ENCODE peak calls at places on chromosomes 6 and 20, in nine cellular contexts. One of them, this sample, is unnamed.

GRCh38 chr6:54698974-54699373 is 147.6 kb upstream of the FAM83B start:
- DNase-seq in HuH-7: no peak
- DNase-seq in NCI-H1092: no peak
- DNase-seq in HTR-8/SVneo: no peak
- DNase-seq in colonic mucosa: no peak
- DNase-seq in AG08395: no peak
- DNase-seq in A549: no peak
- DNase-seq in CD8-positive, alpha-beta T cell: no peak
- DNase-seq in fibroblast of pulmonary artery: no peak
- DNase-seq in this sample: no peak

GRCh38 chr6:14925627-14926026 is 320.2 kb upstream of the JARID2 start:
- DNase-seq in AG08395: no peak
- DNase-seq in HTR-8/SVneo: no peak
- DNase-seq in colonic mucosa: no peak
- DNase-seq in fibroblast of pulmonary artery: peak; percentile 65
- DNase-seq in HuH-7: no peak
- DNase-seq in CD8-positive, alpha-beta T cell: no peak
- DNase-seq in A549: no peak
- DNase-seq in NCI-H1092: no peak
- DNase-seq in this sample: peak; percentile 32

GRCh38 chr20:3238616-3239025 is 369 bp downstream of the SLC4A11 start:
- DNase-seq in AG08395: peak; percentile 68
- DNase-seq in HTR-8/SVneo: peak; percentile 71
- DNase-seq in colonic mucosa: no peak
- DNase-seq in NCI-H1092: peak; percentile 3
- DNase-seq in HuH-7: peak; percentile 64
- DNase-seq in A549: no peak
- DNase-seq in fibroblast of pulmonary artery: no peak
- DNase-seq in CD8-positive, alpha-beta T cell: peak; percentile 65
- DNase-seq in this sample: peak; percentile 10

GRCh38 chr6:72580281-72580940 is 41.5 kb upstream of the KCNQ5 start:
- DNase-seq in HTR-8/SVneo: peak; percentile 40
- DNase-seq in CD8-positive, alpha-beta T cell: no peak
- DNase-seq in NCI-H1092: peak; percentile 10
- DNase-seq in A549: peak; percentile 67
- DNase-seq in colonic mucosa: no peak
- DNase-seq in HuH-7: peak; percentile 3
- DNase-seq in fibroblast of pulmonary artery: peak; percentile 91
- DNase-seq in AG08395: peak; percentile 69
- DNase-seq in this sample: no peak

GRCh38 chr6:166420351-166420750 is 37.6 kb upstream of the MPC1 start:
- DNase-seq in A549: peak; percentile 52
- DNase-seq in colonic mucosa: no peak
- DNase-seq in CD8-positive, alpha-beta T cell: no peak
- DNase-seq in HuH-7: peak; percentile 93
- DNase-seq in AG08395: peak; percentile 18
- DNase-seq in fibroblast of pulmonary artery: peak; percentile 49
- DNase-seq in NCI-H1092: no peak
- DNase-seq in HTR-8/SVneo: peak; percentile 8
- DNase-seq in this sample: no peak

GRCh38 chr20:9225879-9226278 is 157.0 kb downstream of the PLCB4 start:
- DNase-seq in HTR-8/SVneo: no peak
- DNase-seq in HuH-7: no peak
- DNase-seq in AG08395: no peak
- DNase-seq in CD8-positive, alpha-beta T cell: no peak
- DNase-seq in colonic mucosa: no peak
- DNase-seq in A549: no peak
- DNase-seq in fibroblast of pulmonary artery: no peak
- DNase-seq in NCI-H1092: no peak
- DNase-seq in this sample: no peak

GRCh38 chr6:132236281-132236680 is 165.0 kb downstream of the MOXD1 start:
- DNase-seq in HTR-8/SVneo: no peak
- DNase-seq in AG08395: no peak
- DNase-seq in fibroblast of pulmonary artery: no peak
- DNase-seq in HuH-7: no peak
- DNase-seq in CD8-positive, alpha-beta T cell: no peak
- DNase-seq in NCI-H1092: no peak
- DNase-seq in colonic mucosa: no peak
- DNase-seq in A549: no peak
- DNase-seq in this sample: no peak

GRCh38 chr6:10237284-10238043 is 177.4 kb downstream of the TFAP2A start:
- DNase-seq in A549: peak; percentile 78
- DNase-seq in AG08395: no peak
- DNase-seq in NCI-H1092: no peak
- DNase-seq in HTR-8/SVneo: peak; percentile 39
- DNase-seq in fibroblast of pulmonary artery: no peak
- DNase-seq in CD8-positive, alpha-beta T cell: no peak
- DNase-seq in colonic mucosa: no peak
- DNase-seq in HuH-7: no peak
- DNase-seq in this sample: peak; percentile 4

GRCh38 chr6:34094474-34095135 is 51.3 kb downstream of the GRM4 start:
- DNase-seq in A549: no peak
- DNase-seq in CD8-positive, alpha-beta T cell: no peak
- DNase-seq in HTR-8/SVneo: no peak
- DNase-seq in HuH-7: no peak
- DNase-seq in AG08395: no peak
- DNase-seq in colonic mucosa: no peak
- DNase-seq in fibroblast of pulmonary artery: no peak
- DNase-seq in NCI-H1092: no peak
- DNase-seq in this sample: no peak

GRCh38 chr20:17654649-17655285 is 27.3 kb downstream of the RRBP1 start:
- DNase-seq in A549: peak; percentile 37
- DNase-seq in colonic mucosa: peak; percentile 58
- DNase-seq in CD8-positive, alpha-beta T cell: no peak
- DNase-seq in NCI-H1092: no peak
- DNase-seq in HTR-8/SVneo: peak; percentile 42
- DNase-seq in AG08395: peak; percentile 38
- DNase-seq in fibroblast of pulmonary artery: peak; percentile 72
- DNase-seq in HuH-7: no peak
- DNase-seq in this sample: no peak

GRCh38 chr20:8755340-8756118 is 313.4 kb upstream of the PLCB4 start:
- DNase-seq in colonic mucosa: no peak
- DNase-seq in HTR-8/SVneo: no peak
- DNase-seq in HuH-7: no peak
- DNase-seq in CD8-positive, alpha-beta T cell: no peak
- DNase-seq in AG08395: no peak
- DNase-seq in A549: no peak
- DNase-seq in NCI-H1092: no peak
- DNase-seq in fibroblast of pulmonary artery: no peak
- DNase-seq in this sample: no peak

GRCh38 chr6:23111984-23112383 is 542.6 kb downstream of the HDGFL1 start:
- DNase-seq in CD8-positive, alpha-beta T cell: no peak
- DNase-seq in NCI-H1092: no peak
- DNase-seq in HuH-7: no peak
- DNase-seq in A549: no peak
- DNase-seq in HTR-8/SVneo: no peak
- DNase-seq in fibroblast of pulmonary artery: no peak
- DNase-seq in colonic mucosa: no peak
- DNase-seq in AG08395: peak; percentile 69
- DNase-seq in this sample: no peak

GRCh38 chr6:105161411-105161810 is 18.4 kb downstream of the POPDC3 start:
- DNase-seq in NCI-H1092: no peak
- DNase-seq in AG08395: no peak
- DNase-seq in colonic mucosa: no peak
- DNase-seq in HuH-7: no peak
- DNase-seq in fibroblast of pulmonary artery: no peak
- DNase-seq in A549: no peak
- DNase-seq in CD8-positive, alpha-beta T cell: no peak
- DNase-seq in HTR-8/SVneo: no peak
- DNase-seq in this sample: no peak

GRCh38 chr20:50210066-50210619 is 19.5 kb downstream of the CEBPB start:
- DNase-seq in AG08395: no peak
- DNase-seq in colonic mucosa: no peak
- DNase-seq in NCI-H1092: no peak
- DNase-seq in HuH-7: no peak
- DNase-seq in fibroblast of pulmonary artery: no peak
- DNase-seq in HTR-8/SVneo: no peak
- DNase-seq in CD8-positive, alpha-beta T cell: no peak
- DNase-seq in A549: no peak
- DNase-seq in this sample: no peak

GRCh38 chr6:30761791-30762429 is 17.6 kb upstream of the IER3 start:
- DNase-seq in HuH-7: no peak
- DNase-seq in CD8-positive, alpha-beta T cell: no peak
- DNase-seq in NCI-H1092: no peak
- DNase-seq in colonic mucosa: no peak
- DNase-seq in A549: no peak
- DNase-seq in AG08395: no peak
- DNase-seq in fibroblast of pulmonary artery: no peak
- DNase-seq in HTR-8/SVneo: no peak
- DNase-seq in this sample: no peak

GRCh38 chr6:139494376-139495025 is 120.1 kb upstream of the CITED2 start:
- DNase-seq in HuH-7: no peak
- DNase-seq in AG08395: no peak
- DNase-seq in A549: no peak
- DNase-seq in CD8-positive, alpha-beta T cell: no peak
- DNase-seq in NCI-H1092: no peak
- DNase-seq in HTR-8/SVneo: no peak
- DNase-seq in colonic mucosa: no peak
- DNase-seq in fibroblast of pulmonary artery: no peak
- DNase-seq in this sample: no peak

GRCh38 chr20:59149678-59150504 is 13.7 kb upstream of the ZNF831 start:
- DNase-seq in CD8-positive, alpha-beta T cell: peak; percentile 82
- DNase-seq in fibroblast of pulmonary artery: no peak
- DNase-seq in NCI-H1092: no peak
- DNase-seq in colonic mucosa: no peak
- DNase-seq in A549: no peak
- DNase-seq in HuH-7: no peak
- DNase-seq in AG08395: no peak
- DNase-seq in HTR-8/SVneo: no peak
- DNase-seq in this sample: peak; percentile 53

GRCh38 chr6:131510094-131510493 is 62.9 kb upstream of the ARG1 start:
- DNase-seq in NCI-H1092: no peak
- DNase-seq in HuH-7: no peak
- DNase-seq in fibroblast of pulmonary artery: no peak
- DNase-seq in colonic mucosa: no peak
- DNase-seq in A549: no peak
- DNase-seq in CD8-positive, alpha-beta T cell: no peak
- DNase-seq in AG08395: no peak
- DNase-seq in HTR-8/SVneo: no peak
- DNase-seq in this sample: no peak

GRCh38 chr6:45543298-45544235 is 165.8 kb upstream of the SUPT3H start:
- DNase-seq in colonic mucosa: no peak
- DNase-seq in AG08395: no peak
- DNase-seq in HuH-7: no peak
- DNase-seq in CD8-positive, alpha-beta T cell: no peak
- DNase-seq in A549: no peak
- DNase-seq in HTR-8/SVneo: no peak
- DNase-seq in NCI-H1092: no peak
- DNase-seq in fibroblast of pulmonary artery: peak; percentile 69
- DNase-seq in this sample: no peak

GRCh38 chr6:154139894-154140293 is 100.9 kb downstream of the OPRM1 start:
- DNase-seq in HuH-7: no peak
- DNase-seq in HTR-8/SVneo: no peak
- DNase-seq in A549: no peak
- DNase-seq in AG08395: no peak
- DNase-seq in fibroblast of pulmonary artery: no peak
- DNase-seq in CD8-positive, alpha-beta T cell: no peak
- DNase-seq in NCI-H1092: no peak
- DNase-seq in colonic mucosa: no peak
- DNase-seq in this sample: no peak

GRCh38 chr6:84467296-84467695 is 239.9 kb upstream of the CEP162 start:
- DNase-seq in A549: peak; percentile 43
- DNase-seq in HuH-7: no peak
- DNase-seq in HTR-8/SVneo: no peak
- DNase-seq in NCI-H1092: no peak
- DNase-seq in AG08395: no peak
- DNase-seq in colonic mucosa: no peak
- DNase-seq in CD8-positive, alpha-beta T cell: no peak
- DNase-seq in fibroblast of pulmonary artery: peak; percentile 31
- DNase-seq in this sample: no peak

GRCh38 chr6:116969211-116969863 is 92.3 kb downstream of the RFX6 start:
- DNase-seq in HuH-7: peak; percentile 31
- DNase-seq in colonic mucosa: peak; percentile 47
- DNase-seq in AG08395: peak; percentile 65
- DNase-seq in NCI-H1092: peak; percentile 11
- DNase-seq in HTR-8/SVneo: peak; percentile 46
- DNase-seq in CD8-positive, alpha-beta T cell: no peak
- DNase-seq in fibroblast of pulmonary artery: peak; percentile 64
- DNase-seq in A549: peak; percentile 59
- DNase-seq in this sample: peak; percentile 64

GRCh38 chr20:47361268-47361665 is 4.8 kb upstream of the ZMYND8 start:
- DNase-seq in A549: no peak
- DNase-seq in colonic mucosa: no peak
- DNase-seq in fibroblast of pulmonary artery: no peak
- DNase-seq in AG08395: no peak
- DNase-seq in NCI-H1092: no peak
- DNase-seq in HuH-7: no peak
- DNase-seq in HTR-8/SVneo: no peak
- DNase-seq in CD8-positive, alpha-beta T cell: no peak
- DNase-seq in this sample: no peak

GRCh38 chr6:138403324-138403800 is 661 bp upstream of the HEBP2 start:
- DNase-seq in NCI-H1092: no peak
- DNase-seq in fibroblast of pulmonary artery: peak; percentile 20
- DNase-seq in A549: peak; percentile 18
- DNase-seq in HuH-7: peak; percentile 54
- DNase-seq in HTR-8/SVneo: no peak
- DNase-seq in CD8-positive, alpha-beta T cell: peak; percentile 60
- DNase-seq in AG08395: peak; percentile 25
- DNase-seq in colonic mucosa: peak; percentile 41
- DNase-seq in this sample: peak; percentile 13

GRCh38 chr6:85498596-85499258 is 48.8 kb downstream of the NT5E start:
- DNase-seq in A549: peak; percentile 24
- DNase-seq in CD8-positive, alpha-beta T cell: no peak
- DNase-seq in colonic mucosa: peak; percentile 58
- DNase-seq in NCI-H1092: no peak
- DNase-seq in fibroblast of pulmonary artery: peak; percentile 59
- DNase-seq in AG08395: no peak
- DNase-seq in HuH-7: no peak
- DNase-seq in HTR-8/SVneo: no peak
- DNase-seq in this sample: peak; percentile 48

GRCh38 chr6:125811259-125811658 is 20.5 kb downstream of the NCOA7 start:
- DNase-seq in AG08395: no peak
- DNase-seq in HuH-7: no peak
- DNase-seq in fibroblast of pulmonary artery: no peak
- DNase-seq in colonic mucosa: no peak
- DNase-seq in NCI-H1092: no peak
- DNase-seq in HTR-8/SVneo: no peak
- DNase-seq in CD8-positive, alpha-beta T cell: no peak
- DNase-seq in A549: no peak
- DNase-seq in this sample: peak; percentile 63

GRCh38 chr20:4607287-4607713 is 114.4 kb upstream of the PRND start:
- DNase-seq in CD8-positive, alpha-beta T cell: peak; percentile 70
- DNase-seq in AG08395: peak; percentile 72
- DNase-seq in A549: peak; percentile 75
- DNase-seq in HuH-7: peak; percentile 77
- DNase-seq in NCI-H1092: peak; percentile 54
- DNase-seq in colonic mucosa: peak; percentile 52
- DNase-seq in HTR-8/SVneo: peak; percentile 65
- DNase-seq in fibroblast of pulmonary artery: peak; percentile 81
- DNase-seq in this sample: peak; percentile 57

GRCh38 chr6:118913161-118913560 is 19.2 kb downstream of the ASF1A start:
- DNase-seq in HTR-8/SVneo: no peak
- DNase-seq in A549: no peak
- DNase-seq in CD8-positive, alpha-beta T cell: no peak
- DNase-seq in colonic mucosa: no peak
- DNase-seq in fibroblast of pulmonary artery: no peak
- DNase-seq in NCI-H1092: no peak
- DNase-seq in AG08395: no peak
- DNase-seq in HuH-7: no peak
- DNase-seq in this sample: no peak

This sample was measured in small intestine.